ENCODE peak calls at places on chromosome 14, in seven cellular contexts. One of them, this sample, is unnamed.

GRCh38 chr14:78519863-78520262 is 349.7 kb downstream of the NRXN3 start:
- DNase-seq in DMS 273 treated with DMSO at 0.1 percent for 48 hours: no peak
- DNase-seq in T-helper 22 cell: no peak
- DNase-seq in bronchial epithelial cell: peak; percentile 25
- DNase-seq in GM19239: peak; percentile 3
- DNase-seq in occipital lobe: no peak
- DNase-seq in D341Med: no peak
- DNase-seq in this sample: no peak

GRCh38 chr14:101774814-101775213 is 13.3 kb downstream of the PPP2R5C start:
- DNase-seq in occipital lobe: no peak
- DNase-seq in DMS 273 treated with DMSO at 0.1 percent for 48 hours: peak; percentile 70
- DNase-seq in T-helper 22 cell: no peak
- DNase-seq in GM19239: no peak
- DNase-seq in bronchial epithelial cell: no peak
- DNase-seq in D341Med: no peak
- DNase-seq in this sample: peak; percentile 71

GRCh38 chr14:52413729-52414453 is 99.8 kb downstream of the PTGER2 start:
- DNase-seq in T-helper 22 cell: no peak
- DNase-seq in occipital lobe: no peak
- DNase-seq in bronchial epithelial cell: no peak
- DNase-seq in D341Med: no peak
- DNase-seq in GM19239: no peak
- DNase-seq in DMS 273 treated with DMSO at 0.1 percent for 48 hours: no peak
- DNase-seq in this sample: no peak

GRCh38 chr14:105324080-105324778 is 9.7 kb downstream of the PACS2 start:
- DNase-seq in DMS 273 treated with DMSO at 0.1 percent for 48 hours: no peak
- DNase-seq in D341Med: no peak
- DNase-seq in GM19239: no peak
- DNase-seq in T-helper 22 cell: no peak
- DNase-seq in occipital lobe: peak; percentile 36
- DNase-seq in bronchial epithelial cell: no peak
- DNase-seq in this sample: no peak

GRCh38 chr14:99728231-99728920 is 44.3 kb downstream of the CYP46A1 start:
- DNase-seq in GM19239: no peak
- DNase-seq in T-helper 22 cell: no peak
- DNase-seq in bronchial epithelial cell: no peak
- DNase-seq in occipital lobe: no peak
- DNase-seq in DMS 273 treated with DMSO at 0.1 percent for 48 hours: no peak
- DNase-seq in D341Med: no peak
- DNase-seq in this sample: no peak

GRCh38 chr14:93337143-93337753 is 4.4 kb upstream of the BTBD7 start:
- DNase-seq in bronchial epithelial cell: no peak
- DNase-seq in occipital lobe: no peak
- DNase-seq in DMS 273 treated with DMSO at 0.1 percent for 48 hours: no peak
- DNase-seq in D341Med: no peak
- DNase-seq in T-helper 22 cell: no peak
- DNase-seq in GM19239: no peak
- DNase-seq in this sample: no peak

GRCh38 chr14:93212432-93212831 is 5.4 kb downstream of the UBR7 start:
- DNase-seq in DMS 273 treated with DMSO at 0.1 percent for 48 hours: no peak
- DNase-seq in GM19239: no peak
- DNase-seq in occipital lobe: no peak
- DNase-seq in T-helper 22 cell: no peak
- DNase-seq in bronchial epithelial cell: no peak
- DNase-seq in D341Med: no peak
- DNase-seq in this sample: no peak

GRCh38 chr14:24082411-24083080 is 11.2 kb downstream of the CPNE6 start:
- DNase-seq in DMS 273 treated with DMSO at 0.1 percent for 48 hours: no peak
- DNase-seq in T-helper 22 cell: no peak
- DNase-seq in occipital lobe: no peak
- DNase-seq in bronchial epithelial cell: no peak
- DNase-seq in D341Med: no peak
- DNase-seq in GM19239: no peak
- DNase-seq in this sample: no peak

GRCh38 chr14:61566537-61567225 is 128.6 kb upstream of the HIF1A start:
- DNase-seq in DMS 273 treated with DMSO at 0.1 percent for 48 hours: no peak
- DNase-seq in D341Med: no peak
- DNase-seq in bronchial epithelial cell: peak; percentile 85
- DNase-seq in T-helper 22 cell: no peak
- DNase-seq in occipital lobe: no peak
- DNase-seq in GM19239: no peak
- DNase-seq in this sample: no peak

GRCh38 chr14:24959791-24960331 is 90.1 kb downstream of the STXBP6 start:
- DNase-seq in occipital lobe: no peak
- DNase-seq in T-helper 22 cell: no peak
- DNase-seq in DMS 273 treated with DMSO at 0.1 percent for 48 hours: no peak
- DNase-seq in GM19239: no peak
- DNase-seq in bronchial epithelial cell: no peak
- DNase-seq in D341Med: no peak
- DNase-seq in this sample: no peak

GRCh38 chr14:53002576-53002975 is 51.7 kb upstream of the FERMT2 start:
- DNase-seq in T-helper 22 cell: no peak
- DNase-seq in D341Med: no peak
- DNase-seq in GM19239: no peak
- DNase-seq in occipital lobe: no peak
- DNase-seq in bronchial epithelial cell: no peak
- DNase-seq in DMS 273 treated with DMSO at 0.1 percent for 48 hours: no peak
- DNase-seq in this sample: no peak

GRCh38 chr14:50560929-50561280 is 960 bp downstream of the ATL1 start:
- DNase-seq in D341Med: peak; percentile 76
- DNase-seq in bronchial epithelial cell: peak; percentile 61
- DNase-seq in DMS 273 treated with DMSO at 0.1 percent for 48 hours: peak; percentile 20
- DNase-seq in GM19239: no peak
- DNase-seq in occipital lobe: peak; percentile 80
- DNase-seq in T-helper 22 cell: no peak
- DNase-seq in this sample: peak; percentile 32

GRCh38 chr14:76720382-76720813 is 40.9 kb upstream of the VASH1 start:
- DNase-seq in T-helper 22 cell: no peak
- DNase-seq in D341Med: no peak
- DNase-seq in DMS 273 treated with DMSO at 0.1 percent for 48 hours: peak; percentile 30
- DNase-seq in bronchial epithelial cell: no peak
- DNase-seq in GM19239: peak; percentile 54
- DNase-seq in occipital lobe: no peak
- DNase-seq in this sample: peak; percentile 59

GRCh38 chr14:70061108-70061507 is 127.6 kb downstream of the SLC8A3 start:
- DNase-seq in occipital lobe: no peak
- DNase-seq in DMS 273 treated with DMSO at 0.1 percent for 48 hours: no peak
- DNase-seq in bronchial epithelial cell: peak; percentile 81
- DNase-seq in T-helper 22 cell: no peak
- DNase-seq in GM19239: no peak
- DNase-seq in D341Med: no peak
- DNase-seq in this sample: no peak